ENCODE peak calls at places on chromosomes 7 and 10, in four cellular contexts. One of them, this sample, is unnamed.

GRCh38 chr10:46084321-46085165 is 38.5 kb upstream of the MSMB start:
- DNase-seq in body of pancreas: no peak
- DNase-seq in GM12865: no peak
- DNase-seq in AG08396: no peak
- DNase-seq in this sample: no peak

GRCh38 chr10:80530251-80530650 is 7.5 kb upstream of the SH2D4B start:
- DNase-seq in body of pancreas: no peak
- DNase-seq in AG08396: peak
- DNase-seq in GM12865: peak
- DNase-seq in this sample: no peak

GRCh38 chr10:113221756-113222168 is 271.7 kb downstream of the TCF7L2 start:
- DNase-seq in AG08396: no peak
- DNase-seq in body of pancreas: no peak
- DNase-seq in GM12865: no peak
- DNase-seq in this sample: no peak

GRCh38 chr10:132420469-132421376 is 23.7 kb downstream of the PWWP2B start:
- DNase-seq in GM12865: no peak
- DNase-seq in AG08396: no peak
- DNase-seq in body of pancreas: peak
- DNase-seq in this sample: no peak

GRCh38 chr7:39428221-39428620 is 138.0 kb upstream of the YAE1 start:
- DNase-seq in AG08396: peak
- DNase-seq in GM12865: no peak
- DNase-seq in body of pancreas: no peak
- DNase-seq in this sample: no peak

GRCh38 chr7:157117796-157118195 is 20.9 kb upstream of the UBE3C start:
- DNase-seq in body of pancreas: no peak
- DNase-seq in AG08396: no peak
- DNase-seq in GM12865: no peak
- DNase-seq in this sample: no peak

GRCh38 chr7:78090616-78091015 is 292.0 kb downstream of the PHTF2 start:
- DNase-seq in AG08396: no peak
- DNase-seq in GM12865: no peak
- DNase-seq in body of pancreas: no peak
- DNase-seq in this sample: no peak

GRCh38 chr7:132464740-132465139 is 111.5 kb downstream of the PLXNA4 start:
- DNase-seq in body of pancreas: no peak
- DNase-seq in GM12865: no peak
- DNase-seq in AG08396: peak
- DNase-seq in this sample: no peak

GRCh38 chr7:138881578-138882188 is 83.7 kb upstream of the ATP6V0A4 start:
- DNase-seq in GM12865: no peak
- DNase-seq in AG08396: no peak
- DNase-seq in body of pancreas: no peak
- DNase-seq in this sample: no peak

GRCh38 chr10:48523212-48523819 is 81.6 kb downstream of the ARHGAP22 start:
- DNase-seq in body of pancreas: peak
- DNase-seq in AG08396: peak
- DNase-seq in GM12865: no peak
- DNase-seq in this sample: no peak

GRCh38 chr10:132319853-132320669 is 11.9 kb upstream of the LRRC27 start:
- DNase-seq in GM12865: peak
- DNase-seq in body of pancreas: no peak
- DNase-seq in AG08396: peak
- DNase-seq in this sample: peak

GRCh38 chr7:138563808-138564207 is 103.7 kb downstream of the TRIM24 start:
- DNase-seq in AG08396: no peak
- DNase-seq in GM12865: no peak
- DNase-seq in body of pancreas: no peak
- DNase-seq in this sample: no peak

GRCh38 chr7:67512481-67512880 is 515.8 kb downstream of the TYW1 start:
- DNase-seq in AG08396: no peak
- DNase-seq in GM12865: no peak
- DNase-seq in body of pancreas: no peak
- DNase-seq in this sample: no peak

GRCh38 chr10:36722777-36723176 is 402.6 kb upstream of the ANKRD30A start:
- DNase-seq in GM12865: no peak
- DNase-seq in AG08396: no peak
- DNase-seq in body of pancreas: no peak
- DNase-seq in this sample: no peak

GRCh38 chr7:18013936-18014335 is 13.7 kb downstream of the PRPS1L1 start:
- DNase-seq in GM12865: no peak
- DNase-seq in AG08396: no peak
- DNase-seq in body of pancreas: no peak
- DNase-seq in this sample: no peak

This sample was measured in GM12878.